ENCODE peak calls at places on chromosomes 2 and 18, in six cellular contexts. One of them, this sample, is unnamed.

GRCh38 chr2:63789318-63790051 is 52.2 kb upstream of the UGP2 start:
- DNase-seq in IMR-90: peak; percentile 70
- DNase-seq in A549: no peak
- DNase-seq in upper lobe of right lung: no peak
- DNase-seq in mammary epithelial cell: no peak
- DNase-seq in AG04450: no peak
- DNase-seq in this sample: no peak

GRCh38 chr2:17380003-17380402 is 138.2 kb downstream of the RAD51AP2 start:
- DNase-seq in A549: no peak
- DNase-seq in IMR-90: no peak
- DNase-seq in upper lobe of right lung: no peak
- DNase-seq in mammary epithelial cell: no peak
- DNase-seq in AG04450: no peak
- DNase-seq in this sample: no peak

GRCh38 chr2:171964328-171964727 is 35.4 kb upstream of the METAP1D start:
- DNase-seq in A549: no peak
- DNase-seq in mammary epithelial cell: no peak
- DNase-seq in AG04450: no peak
- DNase-seq in upper lobe of right lung: no peak
- DNase-seq in IMR-90: no peak
- DNase-seq in this sample: no peak

GRCh38 chr18:58792086-58792485 is 72.6 kb upstream of the ZNF532 start:
- DNase-seq in mammary epithelial cell: no peak
- DNase-seq in upper lobe of right lung: no peak
- DNase-seq in AG04450: no peak
- DNase-seq in IMR-90: no peak
- DNase-seq in A549: no peak
- DNase-seq in this sample: no peak

GRCh38 chr2:202019689-202020450 is 13.8 kb upstream of the FZD7 start:
- DNase-seq in AG04450: no peak
- DNase-seq in IMR-90: peak; percentile 44
- DNase-seq in upper lobe of right lung: no peak
- DNase-seq in A549: no peak
- DNase-seq in mammary epithelial cell: no peak
- DNase-seq in this sample: no peak

GRCh38 chr2:198788676-198789075 is 669.1 kb downstream of the SATB2 start:
- DNase-seq in A549: no peak
- DNase-seq in IMR-90: no peak
- DNase-seq in upper lobe of right lung: no peak
- DNase-seq in AG04450: no peak
- DNase-seq in mammary epithelial cell: no peak
- DNase-seq in this sample: no peak

GRCh38 chr2:5690718-5691658 is 1.2 kb upstream of the SOX11 start:
- DNase-seq in upper lobe of right lung: no peak
- DNase-seq in AG04450: no peak
- DNase-seq in mammary epithelial cell: no peak
- DNase-seq in A549: no peak
- DNase-seq in IMR-90: peak; percentile 66
- DNase-seq in this sample: no peak

GRCh38 chr2:231318954-231319353 is 76.6 kb upstream of the B3GNT7 start:
- DNase-seq in IMR-90: no peak
- DNase-seq in upper lobe of right lung: no peak
- DNase-seq in mammary epithelial cell: no peak
- DNase-seq in AG04450: no peak
- DNase-seq in A549: no peak
- DNase-seq in this sample: no peak

GRCh38 chr2:67660015-67660602 is 263.0 kb downstream of the ETAA1 start:
- DNase-seq in upper lobe of right lung: no peak
- DNase-seq in mammary epithelial cell: no peak
- DNase-seq in A549: no peak
- DNase-seq in AG04450: no peak
- DNase-seq in IMR-90: no peak
- DNase-seq in this sample: no peak

GRCh38 chr2:20620696-20621365 is 30.1 kb downstream of the HS1BP3 start:
- DNase-seq in AG04450: no peak
- DNase-seq in upper lobe of right lung: peak; percentile 54
- DNase-seq in IMR-90: no peak
- DNase-seq in mammary epithelial cell: no peak
- DNase-seq in A549: no peak
- DNase-seq in this sample: no peak

GRCh38 chr2:1685957-1686783 is 58.1 kb downstream of the PXDN start:
- DNase-seq in IMR-90: peak; percentile 62
- DNase-seq in upper lobe of right lung: peak; percentile 43
- DNase-seq in AG04450: no peak
- DNase-seq in A549: peak; percentile 43
- DNase-seq in mammary epithelial cell: no peak
- DNase-seq in this sample: no peak

GRCh38 chr2:23387221-23387550 is 2.2 kb downstream of the KLHL29 start:
- DNase-seq in upper lobe of right lung: no peak
- DNase-seq in IMR-90: peak; percentile 19
- DNase-seq in AG04450: no peak
- DNase-seq in mammary epithelial cell: no peak
- DNase-seq in A549: no peak
- DNase-seq in this sample: no peak

GRCh38 chr2:54289942-54290702 is 34.1 kb upstream of the TSPYL6 start:
- DNase-seq in upper lobe of right lung: no peak
- DNase-seq in IMR-90: no peak
- DNase-seq in A549: no peak
- DNase-seq in mammary epithelial cell: no peak
- DNase-seq in AG04450: no peak
- DNase-seq in this sample: no peak

GRCh38 chr2:65402780-65403528 is 29.4 kb downstream of the SPRED2 start:
- DNase-seq in IMR-90: no peak
- DNase-seq in upper lobe of right lung: no peak
- DNase-seq in AG04450: no peak
- DNase-seq in A549: no peak
- DNase-seq in mammary epithelial cell: no peak
- DNase-seq in this sample: no peak

GRCh38 chr18:45245036-45245638 is 370.1 kb upstream of the SLC14A2 start:
- DNase-seq in A549: no peak
- DNase-seq in upper lobe of right lung: no peak
- DNase-seq in AG04450: no peak
- DNase-seq in mammary epithelial cell: no peak
- DNase-seq in IMR-90: no peak
- DNase-seq in this sample: no peak

GRCh38 chr2:145027073-145027459 is 507.1 kb upstream of the ZEB2 start:
- DNase-seq in A549: no peak
- DNase-seq in mammary epithelial cell: no peak
- DNase-seq in IMR-90: peak; percentile 49
- DNase-seq in AG04450: no peak
- DNase-seq in upper lobe of right lung: no peak
- DNase-seq in this sample: no peak

GRCh38 chr2:230870544-230871360 is 6.0 kb downstream of the ITM2C start:
- DNase-seq in upper lobe of right lung: no peak
- DNase-seq in AG04450: no peak
- DNase-seq in mammary epithelial cell: no peak
- DNase-seq in A549: no peak
- DNase-seq in IMR-90: no peak
- DNase-seq in this sample: no peak

GRCh38 chr2:48713647-48714046 is 41.9 kb downstream of the LHCGR start:
- DNase-seq in IMR-90: peak; percentile 48
- DNase-seq in AG04450: no peak
- DNase-seq in mammary epithelial cell: no peak
- DNase-seq in A549: no peak
- DNase-seq in upper lobe of right lung: no peak
- DNase-seq in this sample: no peak

GRCh38 chr18:57806891-57807280 is 3.8 kb upstream of the ATP8B1 start:
- DNase-seq in A549: peak; percentile 24
- DNase-seq in AG04450: no peak
- DNase-seq in IMR-90: peak; percentile 89
- DNase-seq in mammary epithelial cell: peak; percentile 66
- DNase-seq in upper lobe of right lung: no peak
- DNase-seq in this sample: no peak

GRCh38 chr2:223998983-223999382 is 40.1 kb downstream of the SERPINE2 start:
- DNase-seq in mammary epithelial cell: no peak
- DNase-seq in upper lobe of right lung: no peak
- DNase-seq in AG04450: no peak
- DNase-seq in IMR-90: no peak
- DNase-seq in A549: no peak
- DNase-seq in this sample: no peak

GRCh38 chr2:149738771-149739170 is 151.2 kb upstream of the MMADHC start:
- DNase-seq in AG04450: no peak
- DNase-seq in mammary epithelial cell: no peak
- DNase-seq in IMR-90: peak; percentile 66
- DNase-seq in upper lobe of right lung: no peak
- DNase-seq in A549: no peak
- DNase-seq in this sample: no peak

GRCh38 chr2:135870571-135870970 is 5.7 kb downstream of the MCM6 start:
- DNase-seq in A549: no peak
- DNase-seq in IMR-90: no peak
- DNase-seq in upper lobe of right lung: no peak
- DNase-seq in mammary epithelial cell: no peak
- DNase-seq in AG04450: no peak
- DNase-seq in this sample: no peak

GRCh38 chr18:3014501-3015202 is 1.7 kb upstream of the LPIN2 start:
- DNase-seq in A549: no peak
- DNase-seq in AG04450: no peak
- DNase-seq in mammary epithelial cell: no peak
- DNase-seq in IMR-90: no peak
- DNase-seq in upper lobe of right lung: no peak
- DNase-seq in this sample: no peak

GRCh38 chr2:177161741-177162440 is 50.7 kb upstream of the HNRNPA3 start:
- DNase-seq in IMR-90: peak; percentile 41
- DNase-seq in AG04450: no peak
- DNase-seq in mammary epithelial cell: no peak
- DNase-seq in A549: no peak
- DNase-seq in upper lobe of right lung: no peak
- DNase-seq in this sample: peak; percentile 64

GRCh38 chr18:41323044-41323443 is 632.0 kb upstream of the PIK3C3 start:
- DNase-seq in AG04450: no peak
- DNase-seq in IMR-90: peak; percentile 54
- DNase-seq in A549: no peak
- DNase-seq in upper lobe of right lung: no peak
- DNase-seq in mammary epithelial cell: peak; percentile 37
- DNase-seq in this sample: no peak

GRCh38 chr2:76599732-76600368 is 889.1 kb upstream of the GCFC2 start:
- DNase-seq in mammary epithelial cell: peak; percentile 61
- DNase-seq in IMR-90: peak; percentile 67
- DNase-seq in AG04450: peak; percentile 20
- DNase-seq in upper lobe of right lung: no peak
- DNase-seq in A549: peak; percentile 4
- DNase-seq in this sample: no peak

GRCh38 chr2:206086683-206087350 is 843 bp upstream of the INO80D start:
- DNase-seq in mammary epithelial cell: no peak
- DNase-seq in IMR-90: no peak
- DNase-seq in A549: no peak
- DNase-seq in upper lobe of right lung: no peak
- DNase-seq in AG04450: no peak
- DNase-seq in this sample: no peak

GRCh38 chr2:201858781-201859180 is 52.4 kb downstream of the CDK15 start:
- DNase-seq in IMR-90: peak; percentile 57
- DNase-seq in mammary epithelial cell: no peak
- DNase-seq in upper lobe of right lung: no peak
- DNase-seq in AG04450: no peak
- DNase-seq in A549: no peak
- DNase-seq in this sample: no peak

GRCh38 chr2:106614511-106615291 is 127.5 kb downstream of the CD8B2 start:
- DNase-seq in IMR-90: no peak
- DNase-seq in mammary epithelial cell: no peak
- DNase-seq in AG04450: no peak
- DNase-seq in A549: no peak
- DNase-seq in upper lobe of right lung: no peak
- DNase-seq in this sample: no peak

DNA sequence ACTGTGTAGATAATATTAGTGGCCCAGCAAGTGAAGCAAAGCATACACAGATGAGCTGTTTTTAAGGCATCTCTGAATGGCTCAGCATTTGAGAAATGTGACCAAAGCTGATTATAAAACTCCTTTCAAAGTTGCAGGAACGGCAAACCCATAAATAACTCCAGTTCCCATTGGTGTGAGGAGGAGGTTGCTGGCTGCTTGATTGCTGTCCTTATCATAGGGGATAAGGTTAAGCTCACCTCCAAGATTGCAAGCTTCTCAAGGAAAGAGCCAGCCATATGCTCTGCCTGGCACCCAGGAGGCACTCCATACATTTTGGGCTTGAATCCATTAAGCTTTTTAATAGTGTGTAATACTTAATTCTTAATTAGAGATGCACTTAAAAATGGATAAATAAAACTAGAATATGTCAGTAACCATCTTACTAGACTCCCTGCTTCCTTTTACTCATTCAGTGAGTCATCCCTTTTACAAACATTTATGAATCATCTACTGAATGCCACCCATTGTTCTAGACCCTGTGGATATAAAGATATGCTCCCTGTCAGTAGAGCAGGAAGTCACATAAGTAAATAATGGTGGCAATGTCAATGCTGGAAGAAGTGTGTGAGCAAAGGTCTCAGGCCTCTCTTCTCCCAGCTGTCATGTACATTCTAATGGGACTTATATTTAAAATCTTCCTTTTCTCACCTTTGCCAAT is 99.3 kb downstream of the SPATS2L start:
- DNase-seq in upper lobe of right lung: no peak
- DNase-seq in AG04450: peak; percentile 47
- DNase-seq in mammary epithelial cell: peak; percentile 87
- DNase-seq in A549: peak; percentile 79
- DNase-seq in IMR-90: peak; percentile 95
- DNase-seq in this sample: no peak
- H3K27ac ChIP-seq in upper lobe of right lung: peak overlapping the region; percentile 7
- H3K27ac ChIP-seq in AG04450: peak overlapping the region; percentile 89
- H3K27ac ChIP-seq in mammary epithelial cell: peak overlapping the region; percentile 88
- H3K27ac ChIP-seq in A549: peak overlapping the region; percentile 90
- H3K27ac ChIP-seq in IMR-90: peak overlapping the region; percentile 96
- H3K27ac ChIP-seq in this sample: no peak overlapping the region

GRCh38 chr2:31457651-31458050 is 43.1 kb upstream of the XDH start:
- DNase-seq in IMR-90: no peak
- DNase-seq in AG04450: no peak
- DNase-seq in A549: no peak
- DNase-seq in upper lobe of right lung: no peak
- DNase-seq in mammary epithelial cell: no peak
- DNase-seq in this sample: no peak
- H3K9me3 ChIP-seq in IMR-90: no peaks in the 10 kb centered on the region
- H3K9me3 ChIP-seq in AG04450: peaks cover 4% of the 10 kb centered on the region
- H3K9me3 ChIP-seq in A549: peaks cover 23% of the 10 kb centered on the region
- H3K9me3 ChIP-seq in upper lobe of right lung: peaks cover 7% of the 10 kb centered on the region
- H3K9me3 ChIP-seq in mammary epithelial cell: no peaks in the 10 kb centered on the region
- H3K9me3 ChIP-seq in this sample: no peaks in the 10 kb centered on the region

DNA sequence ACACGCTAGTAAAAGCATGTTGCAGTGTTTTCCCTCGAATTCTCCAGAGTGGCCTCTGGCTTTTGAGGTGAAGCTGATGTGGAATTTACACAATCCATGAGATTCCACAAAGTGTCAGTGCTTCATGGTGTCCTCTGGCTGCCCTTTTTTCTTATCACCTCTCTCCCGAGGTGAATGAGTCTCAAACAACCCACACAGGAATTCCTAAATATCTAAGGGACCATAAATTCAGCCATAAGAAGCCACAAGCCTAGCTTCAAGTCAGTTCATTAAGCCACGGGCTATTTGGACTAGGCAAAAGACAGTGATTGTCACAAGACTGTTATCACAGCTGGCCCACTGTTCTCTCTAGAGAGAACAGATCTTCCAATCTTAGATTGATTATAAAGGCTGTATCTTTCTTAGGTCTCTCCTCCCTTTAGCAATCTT is 4.3 kb downstream of the NEMP2 start:
- DNase-seq in AG04450: no peak
- DNase-seq in mammary epithelial cell: peak; percentile 26
- DNase-seq in IMR-90: peak; percentile 53
- DNase-seq in upper lobe of right lung: no peak
- DNase-seq in A549: no peak
- DNase-seq in this sample: no peak
- H3K27ac ChIP-seq in AG04450: no peak overlapping the region
- H3K27ac ChIP-seq in mammary epithelial cell: no peak overlapping the region
- H3K27ac ChIP-seq in IMR-90: no peak overlapping the region
- H3K27ac ChIP-seq in upper lobe of right lung: no peak overlapping the region
- H3K27ac ChIP-seq in A549: peak overlapping the region; percentile 82
- H3K27ac ChIP-seq in this sample: peak overlapping the region; percentile 47

GRCh38 chr2:4190548-4190947 is 487.2 kb downstream of the DCDC2C start:
- DNase-seq in AG04450: no peak
- DNase-seq in IMR-90: no peak
- DNase-seq in upper lobe of right lung: no peak
- DNase-seq in A549: no peak
- DNase-seq in mammary epithelial cell: no peak
- DNase-seq in this sample: no peak
- H3K9me3 ChIP-seq in AG04450: peaks cover 27% of the 10 kb centered on the region
- H3K9me3 ChIP-seq in IMR-90: peaks cover 15% of the 10 kb centered on the region
- H3K9me3 ChIP-seq in upper lobe of right lung: no peaks in the 10 kb centered on the region
- H3K9me3 ChIP-seq in A549: peaks cover 10% of the 10 kb centered on the region
- H3K9me3 ChIP-seq in mammary epithelial cell: peaks cover 19% of the 10 kb centered on the region
- H3K9me3 ChIP-seq in this sample: peaks cover 2% of the 10 kb centered on the region